ENCODE peak calls at places on chromosomes 13 and 19, in four cellular contexts. M is fibroblast of the aortic adventitia, I is dorsolateral prefrontal cortex, A is fibroblast of lung. J is an unnamed sample.

GRCh38 chr19:17889609-17890214 is 18.0 kb downstream of the SLC5A5 start:
- DNase-seq in M (peak), I (no peak), A (peak), J (peak)

GRCh38 chr19:3358919-3359849 is 7.2 kb upstream of the NFIC start:
- DNase-seq in M (no peak), I (peak), A (peak), J (peak)

GRCh38 chr13:21749410-21749809 is 78.5 kb downstream of the FGF9 start:
- DNase-seq in M (no peak), I (no peak), A (peak), J (no peak)

GRCh38 chr13:105991622-105992254 is 543.7 kb downstream of the EFNB2 start:
- DNase-seq in M (no peak), I (no peak), A (peak), J (peak)

GRCh38 chr13:98813993-98814392 is 61.5 kb upstream of the SLC15A1 start:
- DNase-seq in M (no peak), I (no peak), A (peak), J (no peak)

GRCh38 chr19:48868196-48868886 is at the start of gene PLEKHA4:
- DNase-seq in M (peak), I (no peak), A (peak), J (peak)

GRCh38 chr13:112724788-112725345 is 35.0 kb downstream of the ATP11A start:
- DNase-seq in M (no peak), I (no peak), A (no peak), J (no peak)

GRCh38 chr19:34298891-34299510 is 44.6 kb downstream of the GARRE1 start:
- DNase-seq in M (no peak), I (no peak), A (no peak), J (no peak)

GRCh38 chr19:46387713-46388130 is 25.6 kb downstream of the CCDC8 start:
- DNase-seq in M (no peak), I (no peak), A (no peak), J (no peak)

GRCh38 chr13:99087954-99088491 is 110.2 kb upstream of the DOCK9 start:
- DNase-seq in M (no peak), I (no peak), A (no peak), J (no peak)

GRCh38 chr13:21670006-21670882 is 629 bp upstream of the FGF9 start:
- DNase-seq in M (peak), I (no peak), A (peak), J (peak)

GRCh38 chr13:94660695-94661324 is 51.5 kb downstream of the SOX21 start:
- DNase-seq in M (peak), I (no peak), A (peak), J (peak)

GRCh38 chr13:29156136-29156535 is 336.0 kb downstream of the MTUS2 start:
- DNase-seq in M (no peak), I (no peak), A (no peak), J (no peak)

GRCh38 chr13:45768668-45769067 is 66.5 kb downstream of the CBY2 start:
- DNase-seq in M (no peak), I (no peak), A (no peak), J (no peak)

GRCh38 chr19:11659612-11660011 is 62.3 kb downstream of the ZNF627 start:
- DNase-seq in M (peak), I (no peak), A (no peak), J (peak)

GRCh38 chr19:47315125-47315821 is 5.6 kb downstream of the C5AR1 start:
- DNase-seq in M (peak), I (no peak), A (peak), J (peak)

GRCh38 chr19:13984875-13985741 is 21.0 kb downstream of the RFX1 start:
- DNase-seq in M (no peak), I (no peak), A (no peak), J (no peak)

GRCh38 chr13:46544208-46544607 is 8.8 kb upstream of the LRCH1 start:
- DNase-seq in M (no peak), I (no peak), A (no peak), J (no peak)

GRCh38 chr19:29086646-29087045 is 126.3 kb downstream of the UQCRFS1 start:
- DNase-seq in M (no peak), I (no peak), A (no peak), J (no peak)

GRCh38 chr19:46931197-46931596 is 70.4 kb downstream of the ARHGAP35 start:
- DNase-seq in M (no peak), I (no peak), A (no peak), J (no peak)

GRCh38 chr19:46756544-46756888 is 10.3 kb upstream of the STRN4 start:
- DNase-seq in M (no peak), I (no peak), A (no peak), J (no peak)

GRCh38 chr19:41575998-41576397 is at the start of gene CEACAM21:
- DNase-seq in M (no peak), I (no peak), A (no peak), J (no peak)

GRCh38 chr19:48543121-48543710 is 8.8 kb upstream of the SULT2B1 start:
- DNase-seq in M (peak), I (no peak), A (peak), J (peak)

GRCh38 chr13:29474991-29475390 is 120.5 kb downstream of the SLC7A1 start:
- DNase-seq in M (peak), I (no peak), A (peak), J (peak)

GRCh38 chr19:38047048-38047435 is 140.0 kb downstream of the SIPA1L3 start:
- DNase-seq in M (no peak), I (no peak), A (no peak), J (peak)

GRCh38 chr19:38045554-38046253 is 138.7 kb downstream of the SIPA1L3 start:
- DNase-seq in M (no peak), I (no peak), A (no peak), J (no peak)

GRCh38 chr19:38047641-38048040 is 140.6 kb downstream of the SIPA1L3 start:
- DNase-seq in M (no peak), I (no peak), A (no peak), J (no peak)

GRCh38 chr19:38044267-38045111 is 137.5 kb downstream of the SIPA1L3 start:
- DNase-seq in M (peak), I (no peak), A (no peak), J (peak)

GRCh38 chr19:38046254-38047047 is 139.4 kb downstream of the SIPA1L3 start:
- DNase-seq in M (no peak), I (no peak), A (no peak), J (no peak)
- H3K4me3 ChIP-seq in M (no peak), I (no peak), A (no peak), J (no peak)

GRCh38 chr19:2057484-2058469 is 6.7 kb upstream of the MKNK2 start:
- DNase-seq in M (no peak), I (no peak), A (no peak), J (no peak)

GRCh38 chr19:2054763-2055162 is 3.7 kb upstream of the MKNK2 start:
- DNase-seq in M (no peak), I (no peak), A (no peak), J (no peak)

GRCh38 chr19:2053601-2054389 is 2.8 kb upstream of the MKNK2 start:
- DNase-seq in M (peak), I (no peak), A (peak), J (peak)

GRCh38 chr19:2056810-2057192 is 5.8 kb upstream of the MKNK2 start:
- DNase-seq in M (no peak), I (no peak), A (no peak), J (no peak)

GRCh38 chr19:2055871-2056809 is 5.1 kb upstream of the MKNK2 start:
- DNase-seq in M (peak), I (no peak), A (peak), J (peak)
- TF ChIP-seq CTCF in M (no peak), I (no peak), A (no peak), J (no peak)

GRCh38 chr13:48492123-48493075 is 40.5 kb downstream of the RCBTB2 start:
- DNase-seq in M (peak), I (no peak), A (peak), J (peak)
- H3K4me3 ChIP-seq in M (peak), I (peak), A (peak), J (peak)

GRCh38 chr13:71677114-71677513 is 189.9 kb downstream of the DACH1 start:
- DNase-seq in M (no peak), I (no peak), A (no peak), J (no peak)

GRCh38 chr13:71672527-71672926 is 194.5 kb downstream of the DACH1 start:
- DNase-seq in M (no peak), I (no peak), A (peak), J (peak)

DNA sequence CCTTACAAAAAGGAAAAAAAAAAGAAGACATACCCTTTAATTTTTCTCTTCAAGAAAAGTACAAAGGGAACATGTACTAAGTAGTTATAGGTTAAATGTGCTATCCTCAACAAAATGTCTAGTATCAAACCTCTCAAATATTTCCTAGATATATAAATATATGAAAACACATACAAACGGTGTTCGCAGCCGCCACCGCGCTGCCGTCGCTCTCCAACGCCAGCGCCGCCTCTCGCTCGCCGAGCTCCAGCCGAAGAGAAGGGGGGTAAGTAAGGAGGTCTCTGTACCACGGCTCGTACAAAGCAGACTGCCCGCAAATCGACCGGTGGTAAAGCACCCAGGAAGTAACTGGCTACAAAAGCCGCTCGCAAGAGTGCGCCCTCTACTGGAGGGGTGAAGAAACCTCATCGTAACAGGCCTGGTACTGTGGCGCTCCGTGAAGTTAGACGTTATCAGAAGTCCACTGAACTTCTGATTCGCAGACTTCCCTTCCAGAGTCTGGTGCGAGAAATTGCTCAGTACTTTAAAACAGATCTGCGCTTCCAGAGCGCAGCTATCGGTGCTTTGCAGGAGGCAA is 192.1 kb downstream of the DACH1 start:
- DNase-seq in M (no peak), I (no peak), A (no peak), J (no peak)
- TF ChIP-seq CTCF in M (no peak), I (no peak), A (no peak), J (no peak)

DNA sequence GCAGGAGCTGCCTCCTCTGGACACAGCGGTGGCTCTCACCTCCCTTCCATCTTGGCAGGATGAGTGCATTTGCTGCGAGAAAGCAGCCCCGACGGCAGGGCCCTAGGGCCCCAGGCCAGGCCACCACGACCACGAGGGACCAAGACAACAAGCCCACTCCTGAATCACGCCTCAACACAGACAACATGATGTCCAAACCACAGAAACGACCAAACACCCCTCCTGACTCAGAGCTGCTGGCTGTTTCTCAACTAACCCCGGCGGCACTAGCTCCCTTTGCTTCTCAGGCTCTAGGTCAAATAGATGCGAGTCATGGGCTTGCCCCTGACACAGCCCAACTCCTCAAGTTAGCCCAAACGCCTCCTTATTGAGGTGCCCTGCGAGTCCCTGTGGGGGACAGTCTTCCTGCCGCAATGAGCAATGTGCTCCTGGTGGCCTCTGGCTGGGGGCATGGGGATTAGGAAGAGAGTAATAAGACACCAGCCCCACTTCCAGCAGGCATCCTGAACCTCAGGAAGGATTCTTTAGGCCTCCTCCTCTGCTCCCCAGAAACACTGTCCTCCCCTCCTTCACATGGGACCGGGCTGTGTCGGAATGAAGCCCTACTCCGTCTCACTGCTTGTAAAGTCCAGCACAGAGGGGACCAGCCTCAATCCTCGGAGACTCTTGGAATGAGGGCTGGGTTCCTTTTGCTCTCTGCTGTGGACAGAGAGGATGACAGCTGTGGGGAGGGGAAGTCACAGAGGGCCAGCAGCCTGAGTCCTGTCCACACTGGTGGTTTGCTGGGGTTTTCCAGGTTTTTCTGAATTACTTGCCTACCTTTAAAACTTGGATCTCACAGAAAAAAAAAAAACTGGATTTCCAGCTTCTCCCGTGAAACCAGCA is 6.9 kb upstream of the ATF5 start:
- DNase-seq in M (peak), I (no peak), A (peak), J (peak)
- H3K4me3 ChIP-seq in M (no peak), I (no peak), A (no peak), J (no peak)

DNA sequence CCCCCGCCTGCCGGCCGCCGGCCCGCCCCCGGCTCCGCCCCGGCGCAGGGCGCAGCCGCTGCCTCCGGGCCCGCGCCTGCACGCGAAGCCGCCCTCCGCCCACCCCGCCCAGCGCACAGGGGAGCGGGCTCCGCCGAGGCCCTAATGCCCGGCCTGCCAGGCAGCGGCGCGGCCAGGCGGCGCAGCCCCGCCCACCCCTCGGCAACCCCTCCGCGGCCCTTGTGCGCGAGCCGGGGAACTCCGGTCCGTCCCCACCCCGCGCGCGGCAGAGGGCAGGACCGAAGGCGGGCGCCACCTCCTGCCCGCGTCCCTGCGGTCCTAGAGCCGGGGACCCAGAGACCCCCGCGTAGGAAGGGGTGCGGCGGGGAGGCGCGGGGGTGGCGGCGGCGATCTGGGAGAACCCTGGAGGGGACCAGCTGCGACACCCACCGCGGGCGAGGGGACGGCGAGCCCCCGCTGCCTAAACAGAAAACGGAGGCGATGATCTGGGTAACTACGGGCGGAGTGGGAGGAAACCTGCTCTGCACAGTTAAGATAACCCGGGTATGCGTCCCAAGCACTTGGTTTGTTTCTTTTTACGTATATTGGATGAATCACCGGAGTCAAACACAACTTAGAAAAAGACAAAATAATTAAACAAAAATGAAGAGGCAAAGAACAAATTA is 351 bp upstream of the USP12 start:
- DNase-seq in M (peak), I (peak), A (peak), J (peak)
- TF ChIP-seq CTCF in M (no peak), I (peak), A (no peak), J (no peak)

DNA sequence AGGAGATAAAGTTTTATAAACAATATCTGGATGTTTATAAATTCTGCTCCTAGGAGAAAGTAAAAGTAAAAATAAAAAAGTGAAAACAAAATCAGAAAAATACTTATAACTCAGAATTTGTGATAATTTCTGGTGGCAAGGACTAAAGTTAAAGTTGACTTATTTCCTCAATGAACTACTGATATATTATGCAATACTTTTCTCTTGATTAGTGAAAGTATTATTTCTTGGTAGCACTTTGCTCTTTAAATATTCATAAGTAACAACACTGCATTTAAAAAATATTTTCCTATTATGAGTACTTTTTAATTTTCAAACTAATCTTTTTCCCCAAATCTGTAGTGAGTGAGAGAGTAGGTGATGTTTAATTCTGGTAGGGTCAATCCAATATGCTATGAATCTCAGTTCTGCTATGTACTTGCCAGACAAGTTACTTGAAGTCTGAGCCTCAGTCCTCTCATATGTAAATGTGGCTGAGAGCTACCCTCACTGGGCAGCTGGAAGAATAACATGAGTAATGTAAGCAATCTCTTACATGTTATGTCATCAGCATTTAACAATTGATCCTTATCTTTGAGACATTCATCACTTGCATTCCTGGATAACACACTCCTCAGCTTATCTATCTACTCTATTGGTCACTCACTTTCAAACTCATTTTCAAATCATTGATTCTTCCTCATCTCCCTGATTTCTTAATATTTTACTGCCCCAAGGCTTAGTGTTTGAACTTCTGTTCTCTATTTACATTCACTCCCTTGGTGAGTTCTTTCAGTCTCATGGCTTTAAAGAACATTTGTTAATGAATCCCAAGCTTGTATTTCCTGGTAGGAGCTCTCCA is 239.0 kb downstream of the RGCC start:
- DNase-seq in M (peak), I (no peak), A (peak), J (peak)
- H3K4me3 ChIP-seq in M (no peak), I (no peak), A (no peak), J (no peak)

DNA sequence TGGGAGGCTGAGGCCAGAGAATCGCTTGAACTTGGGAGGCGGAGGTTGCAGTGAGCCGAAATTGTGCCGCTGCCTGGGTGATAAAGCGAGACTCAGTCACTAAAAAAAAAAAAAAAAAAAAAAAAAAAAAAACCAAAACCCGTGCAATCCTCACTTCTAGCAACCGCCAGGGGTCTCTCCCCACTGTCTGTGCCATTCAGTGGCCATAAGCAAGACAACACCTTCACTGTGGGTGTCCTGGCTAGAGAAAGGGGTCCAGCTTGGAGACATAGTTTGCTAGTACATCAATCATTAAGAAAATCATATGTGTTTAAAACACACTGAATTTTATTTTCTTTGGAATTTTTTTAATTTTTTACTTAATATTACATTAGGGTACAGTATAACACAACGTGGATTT is 68.2 kb downstream of the RASL11A start:
- DNase-seq in M (no peak), I (no peak), A (no peak), J (no peak)
- TF ChIP-seq CTCF in M (peak), I (no peak), A (no peak), J (peak)